ENCODE peak calls at places on chromosome 1, in six cellular contexts. One of them, this sample, is unnamed.

GRCh38 chr1:80384037-80384830 is 1377.7 kb upstream of the ADGRL4 start:
- DNase-seq in HepG2: no peak
- DNase-seq in A549: no peak
- DNase-seq in GM12878: no peak
- DNase-seq in HEK293T: peak
- DNase-seq in IMR-90: peak
- DNase-seq in this sample: no peak

GRCh38 chr1:40592107-40592773 is 60.8 kb downstream of the ZNF684 start:
- DNase-seq in HEK293T: peak
- DNase-seq in A549: no peak
- DNase-seq in GM12878: no peak
- DNase-seq in HepG2: peak
- DNase-seq in IMR-90: peak
- DNase-seq in this sample: no peak

GRCh38 chr1:41418868-41419583 is 57.8 kb downstream of the FOXO6 start:
- DNase-seq in IMR-90: peak
- DNase-seq in A549: peak
- DNase-seq in HepG2: peak
- DNase-seq in HEK293T: no peak
- DNase-seq in GM12878: no peak
- DNase-seq in this sample: no peak

GRCh38 chr1:10399487-10399917 is 638 bp downstream of the PGD start:
- DNase-seq in IMR-90: peak
- DNase-seq in HepG2: peak
- DNase-seq in HEK293T: peak
- DNase-seq in A549: no peak
- DNase-seq in GM12878: no peak
- DNase-seq in this sample: no peak

GRCh38 chr1:2352341-2353214 is 38.8 kb downstream of the MORN1 start:
- DNase-seq in IMR-90: no peak
- DNase-seq in GM12878: no peak
- DNase-seq in HEK293T: no peak
- DNase-seq in HepG2: no peak
- DNase-seq in A549: no peak
- DNase-seq in this sample: no peak

GRCh38 chr1:94832446-94832845 is 12.3 kb downstream of the SLC44A3 start:
- DNase-seq in IMR-90: peak
- DNase-seq in HepG2: no peak
- DNase-seq in GM12878: no peak
- DNase-seq in A549: no peak
- DNase-seq in HEK293T: no peak
- DNase-seq in this sample: no peak

GRCh38 chr1:18253093-18253492 is 145.5 kb downstream of the IGSF21 start:
- DNase-seq in A549: no peak
- DNase-seq in HEK293T: no peak
- DNase-seq in GM12878: no peak
- DNase-seq in IMR-90: no peak
- DNase-seq in HepG2: no peak
- DNase-seq in this sample: no peak

GRCh38 chr1:30670195-30671060 is 53.0 kb downstream of the MATN1 start:
- DNase-seq in IMR-90: peak
- DNase-seq in GM12878: no peak
- DNase-seq in A549: no peak
- DNase-seq in HEK293T: no peak
- DNase-seq in HepG2: no peak
- DNase-seq in this sample: no peak

GRCh38 chr1:14873657-14874056 is 275.2 kb downstream of the KAZN start:
- DNase-seq in HepG2: no peak
- DNase-seq in A549: no peak
- DNase-seq in HEK293T: no peak
- DNase-seq in GM12878: no peak
- DNase-seq in IMR-90: no peak
- DNase-seq in this sample: no peak

GRCh38 chr1:99279525-99279924 is 15.2 kb downstream of the PLPPR4 start:
- DNase-seq in IMR-90: no peak
- DNase-seq in A549: no peak
- DNase-seq in GM12878: no peak
- DNase-seq in HEK293T: no peak
- DNase-seq in HepG2: no peak
- DNase-seq in this sample: no peak

GRCh38 chr1:116763787-116764465 is 9.7 kb downstream of the CD2 start:
- DNase-seq in A549: peak
- DNase-seq in HEK293T: peak
- DNase-seq in HepG2: peak
- DNase-seq in IMR-90: no peak
- DNase-seq in GM12878: no peak
- DNase-seq in this sample: peak

GRCh38 chr1:36771678-36772284 is 262.5 kb downstream of the GRIK3 start:
- DNase-seq in HepG2: no peak
- DNase-seq in GM12878: no peak
- DNase-seq in IMR-90: no peak
- DNase-seq in HEK293T: no peak
- DNase-seq in A549: no peak
- DNase-seq in this sample: no peak

GRCh38 chr1:183996396-183996795 is 41.1 kb downstream of the COLGALT2 start:
- DNase-seq in GM12878: no peak
- DNase-seq in IMR-90: no peak
- DNase-seq in A549: no peak
- DNase-seq in HEK293T: peak
- DNase-seq in HepG2: peak
- DNase-seq in this sample: peak

GRCh38 chr1:45328680-45329079 is 2.0 kb downstream of the HPDL start:
- DNase-seq in GM12878: no peak
- DNase-seq in A549: no peak
- DNase-seq in HepG2: no peak
- DNase-seq in HEK293T: no peak
- DNase-seq in IMR-90: no peak
- DNase-seq in this sample: peak

GRCh38 chr1:91803133-91803532 is 82.8 kb downstream of the TGFBR3 start:
- DNase-seq in GM12878: no peak
- DNase-seq in HepG2: no peak
- DNase-seq in IMR-90: no peak
- DNase-seq in HEK293T: no peak
- DNase-seq in A549: no peak
- DNase-seq in this sample: no peak

GRCh38 chr1:181818943-181819342 is 242.6 kb downstream of the ZNF648 start:
- DNase-seq in IMR-90: no peak
- DNase-seq in GM12878: no peak
- DNase-seq in HEK293T: no peak
- DNase-seq in A549: no peak
- DNase-seq in HepG2: no peak
- DNase-seq in this sample: no peak

GRCh38 chr1:186026946-186027345 is 292.8 kb downstream of the HMCN1 start:
- DNase-seq in HEK293T: no peak
- DNase-seq in HepG2: no peak
- DNase-seq in A549: no peak
- DNase-seq in GM12878: no peak
- DNase-seq in IMR-90: peak
- DNase-seq in this sample: no peak

GRCh38 chr1:31836638-31837037 is 20.8 kb upstream of the SPOCD1 start:
- DNase-seq in GM12878: no peak
- DNase-seq in HEK293T: no peak
- DNase-seq in HepG2: no peak
- DNase-seq in A549: no peak
- DNase-seq in IMR-90: no peak
- DNase-seq in this sample: no peak

GRCh38 chr1:205791568-205792180 is 16.4 kb upstream of the RAB29 start:
- DNase-seq in HepG2: peak
- DNase-seq in HEK293T: peak
- DNase-seq in IMR-90: peak
- DNase-seq in GM12878: no peak
- DNase-seq in A549: peak
- DNase-seq in this sample: peak

GRCh38 chr1:93605812-93606512 is 75.7 kb downstream of the BCAR3 start:
- DNase-seq in GM12878: no peak
- DNase-seq in HepG2: no peak
- DNase-seq in A549: peak
- DNase-seq in HEK293T: no peak
- DNase-seq in IMR-90: peak
- DNase-seq in this sample: no peak

GRCh38 chr1:154176341-154176740 is 15.6 kb downstream of the TPM3 start:
- DNase-seq in GM12878: no peak
- DNase-seq in A549: no peak
- DNase-seq in IMR-90: peak
- DNase-seq in HepG2: no peak
- DNase-seq in HEK293T: no peak
- DNase-seq in this sample: no peak

GRCh38 chr1:5934058-5934884 is 58.0 kb downstream of the NPHP4 start:
- DNase-seq in A549: no peak
- DNase-seq in IMR-90: no peak
- DNase-seq in GM12878: no peak
- DNase-seq in HepG2: no peak
- DNase-seq in HEK293T: no peak
- DNase-seq in this sample: no peak

GRCh38 chr1:60274422-60275419 is 201.2 kb upstream of the C1orf87 start:
- DNase-seq in GM12878: no peak
- DNase-seq in HEK293T: no peak
- DNase-seq in HepG2: no peak
- DNase-seq in IMR-90: no peak
- DNase-seq in A549: no peak
- DNase-seq in this sample: no peak

GRCh38 chr1:18145851-18146618 is 38.4 kb downstream of the IGSF21 start:
- DNase-seq in HEK293T: no peak
- DNase-seq in HepG2: no peak
- DNase-seq in IMR-90: no peak
- DNase-seq in GM12878: no peak
- DNase-seq in A549: peak
- DNase-seq in this sample: no peak

GRCh38 chr1:10692401-10693021 is 103.9 kb downstream of the CASZ1 start:
- DNase-seq in HepG2: peak
- DNase-seq in A549: peak
- DNase-seq in HEK293T: peak
- DNase-seq in GM12878: no peak
- DNase-seq in IMR-90: no peak
- DNase-seq in this sample: peak

GRCh38 chr1:157292809-157293564 is 154.8 kb upstream of the ETV3 start:
- DNase-seq in IMR-90: no peak
- DNase-seq in GM12878: no peak
- DNase-seq in HepG2: no peak
- DNase-seq in HEK293T: no peak
- DNase-seq in A549: no peak
- DNase-seq in this sample: no peak
- TF ChIP-seq BHLHE40 in IMR-90: no peak
- TF ChIP-seq BHLHE40 in GM12878: no peak
- TF ChIP-seq BHLHE40 in HepG2: no peak
- TF ChIP-seq BHLHE40 in HEK293T: no peak
- TF ChIP-seq BHLHE40 in A549: no peak
- TF ChIP-seq BHLHE40 in this sample: no peak

GRCh38 chr1:109782514-109782913 is 18.8 kb upstream of the EPS8L3 start:
- DNase-seq in A549: no peak
- DNase-seq in GM12878: no peak
- DNase-seq in HepG2: no peak
- DNase-seq in IMR-90: peak
- DNase-seq in HEK293T: no peak
- DNase-seq in this sample: no peak
- TF ChIP-seq BHLHE40 in A549: no peak
- TF ChIP-seq BHLHE40 in GM12878: no peak
- TF ChIP-seq BHLHE40 in HepG2: no peak
- TF ChIP-seq BHLHE40 in IMR-90: no peak
- TF ChIP-seq BHLHE40 in HEK293T: no peak
- TF ChIP-seq BHLHE40 in this sample: no peak

GRCh38 chr1:29475256-29475800 is 239.0 kb downstream of the PTPRU start:
- DNase-seq in IMR-90: no peak
- DNase-seq in HEK293T: no peak
- DNase-seq in GM12878: no peak
- DNase-seq in HepG2: no peak
- DNase-seq in A549: no peak
- DNase-seq in this sample: no peak
- TF ChIP-seq BHLHE40 in IMR-90: no peak
- TF ChIP-seq BHLHE40 in HEK293T: no peak
- TF ChIP-seq BHLHE40 in GM12878: no peak
- TF ChIP-seq BHLHE40 in HepG2: no peak
- TF ChIP-seq BHLHE40 in A549: no peak
- TF ChIP-seq BHLHE40 in this sample: no peak

DNA sequence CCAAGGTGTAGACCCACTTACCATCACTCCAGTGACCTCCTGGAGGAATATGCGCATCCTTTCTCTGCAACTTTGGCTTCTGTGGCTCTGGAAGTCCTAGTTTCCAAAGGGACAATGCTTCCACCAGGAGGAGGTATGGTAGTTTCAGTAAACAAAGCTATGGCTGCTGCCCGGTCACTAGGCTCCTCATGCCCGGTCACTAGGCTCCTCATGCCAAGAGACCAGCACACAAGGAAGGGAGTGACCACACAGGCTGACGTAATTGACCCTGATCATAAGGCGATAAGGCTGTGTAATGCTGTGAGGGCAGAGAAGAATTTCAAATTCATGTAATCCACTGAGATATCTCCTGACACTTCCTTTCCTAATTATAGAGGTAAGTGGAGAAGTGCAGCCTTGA is 102.9 kb downstream of the DTL start:
- DNase-seq in A549: no peak
- DNase-seq in IMR-90: no peak
- DNase-seq in GM12878: no peak
- DNase-seq in HepG2: no peak
- DNase-seq in HEK293T: no peak
- DNase-seq in this sample: no peak
- TF ChIP-seq BHLHE40 in A549: no peak
- TF ChIP-seq BHLHE40 in IMR-90: no peak
- TF ChIP-seq BHLHE40 in GM12878: no peak
- TF ChIP-seq BHLHE40 in HepG2: no peak
- TF ChIP-seq BHLHE40 in HEK293T: no peak
- TF ChIP-seq BHLHE40 in this sample: no peak

GRCh38 chr1:145955436-145955835 is 2.4 kb downstream of the LIX1L start:
- DNase-seq in IMR-90: no peak
- DNase-seq in HEK293T: no peak
- DNase-seq in A549: no peak
- DNase-seq in HepG2: no peak
- DNase-seq in GM12878: no peak
- DNase-seq in this sample: no peak
- TF ChIP-seq BHLHE40 in IMR-90: no peak
- TF ChIP-seq BHLHE40 in HEK293T: no peak
- TF ChIP-seq BHLHE40 in A549: no peak
- TF ChIP-seq BHLHE40 in HepG2: no peak
- TF ChIP-seq BHLHE40 in GM12878: no peak
- TF ChIP-seq BHLHE40 in this sample: no peak

GRCh38 chr1:210626341-210626740 is 297.6 kb downstream of the HHAT start:
- DNase-seq in HEK293T: no peak
- DNase-seq in A549: no peak
- DNase-seq in GM12878: no peak
- DNase-seq in IMR-90: no peak
- DNase-seq in HepG2: no peak
- DNase-seq in this sample: no peak
- TF ChIP-seq BHLHE40 in HEK293T: no peak
- TF ChIP-seq BHLHE40 in A549: no peak
- TF ChIP-seq BHLHE40 in GM12878: no peak
- TF ChIP-seq BHLHE40 in IMR-90: no peak
- TF ChIP-seq BHLHE40 in HepG2: no peak
- TF ChIP-seq BHLHE40 in this sample: no peak

GRCh38 chr1:21647431-21648373 is 21.5 kb downstream of the RAP1GAP start:
- DNase-seq in A549: no peak
- DNase-seq in HepG2: no peak
- DNase-seq in HEK293T: peak
- DNase-seq in GM12878: no peak
- DNase-seq in IMR-90: peak
- DNase-seq in this sample: peak
- TF ChIP-seq BHLHE40 in A549: no peak
- TF ChIP-seq BHLHE40 in HepG2: no peak
- TF ChIP-seq BHLHE40 in HEK293T: no peak
- TF ChIP-seq BHLHE40 in GM12878: no peak
- TF ChIP-seq BHLHE40 in IMR-90: no peak
- TF ChIP-seq BHLHE40 in this sample: peak

This sample was measured in K562.